ENCODE peak calls at places on chromosomes 4 and X, in six cellular contexts. X, B, Y, F, Q and W are unnamed samples.

GRCh38 chr4:55612341-55612740 is 20.3 kb upstream of the PDCL2 start:
- DNase-seq in X (no peak), B (no peak), Y (no peak), F (no peak), Q (no peak), W (no peak)

GRCh38 chr4:3522326-3522640 is 9.9 kb downstream of the LRPAP1 start:
- DNase-seq in X (no peak), B (no peak), Y (no peak), F (no peak), Q (no peak), W (no peak)

GRCh38 chr4:147994491-147995385 is 262.9 kb downstream of the ARHGAP10 start:
- DNase-seq in X (peak; percentile 58), B (no peak), Y (no peak), F (peak; percentile 46), Q (no peak), W (no peak)

GRCh38 chr4:1205641-1206298 is 33.4 kb upstream of the SPON2 start:
- DNase-seq in X (no peak), B (no peak), Y (no peak), F (no peak), Q (no peak), W (no peak)

GRCh38 chr4:76998251-76998901 is 48.8 kb downstream of the SEPTIN11 start:
- DNase-seq in X (peak; percentile 74), B (peak; percentile 52), Y (no peak), F (peak; percentile 70), Q (no peak), W (no peak)

GRCh38 chr4:112700679-112701078 is 63.7 kb downstream of the LARP7 start:
- DNase-seq in X (no peak), B (no peak), Y (no peak), F (no peak), Q (no peak), W (no peak)

GRCh38 chrX:105646592-105647372 is 175.6 kb upstream of the NRK start:
- DNase-seq in X (no peak), B (no peak), Y (no peak), F (no peak), Q (no peak), W (no peak)

GRCh38 chr4:5780831-5781480 is 70.0 kb downstream of the EVC start:
- DNase-seq in X (peak; percentile 27), B (peak; percentile 45), Y (peak; percentile 77), F (peak; percentile 35), Q (no peak), W (peak; percentile 80)

GRCh38 chrX:129077384-129077783 is 445.9 kb downstream of the SMARCA1 start:
- DNase-seq in X (no peak), B (no peak), Y (no peak), F (no peak), Q (no peak), W (no peak)

GRCh38 chr4:42719257-42719656 is 62.4 kb upstream of the ATP8A1 start:
- DNase-seq in X (no peak), B (no peak), Y (no peak), F (no peak), Q (no peak), W (no peak)
- TF ChIP-seq CTCF in X (no peak), B (no peak), Y (no peak), F (no peak), Q (no peak), W (no peak)

GRCh38 chr4:47837582-47838294 is at the start of gene CORIN:
- DNase-seq in X (no peak), B (no peak), Y (no peak), F (no peak), Q (no peak), W (no peak)

GRCh38 chr4:47840291-47840690 is 2.4 kb upstream of the CORIN start:
- DNase-seq in X (peak; percentile 61), B (no peak), Y (no peak), F (no peak), Q (no peak), W (no peak)

GRCh38 chr4:47839259-47839658 is 1.4 kb upstream of the CORIN start:
- DNase-seq in X (peak; percentile 78), B (peak; percentile 93), Y (no peak), F (peak; percentile 35), Q (no peak), W (no peak)

GRCh38 chr4:47836655-47837581 is 949 bp downstream of the CORIN start:
- DNase-seq in X (peak; percentile 90), B (peak; percentile 80), Y (peak; percentile 46), F (peak; percentile 83), Q (peak; percentile 88), W (no peak)

DNA sequence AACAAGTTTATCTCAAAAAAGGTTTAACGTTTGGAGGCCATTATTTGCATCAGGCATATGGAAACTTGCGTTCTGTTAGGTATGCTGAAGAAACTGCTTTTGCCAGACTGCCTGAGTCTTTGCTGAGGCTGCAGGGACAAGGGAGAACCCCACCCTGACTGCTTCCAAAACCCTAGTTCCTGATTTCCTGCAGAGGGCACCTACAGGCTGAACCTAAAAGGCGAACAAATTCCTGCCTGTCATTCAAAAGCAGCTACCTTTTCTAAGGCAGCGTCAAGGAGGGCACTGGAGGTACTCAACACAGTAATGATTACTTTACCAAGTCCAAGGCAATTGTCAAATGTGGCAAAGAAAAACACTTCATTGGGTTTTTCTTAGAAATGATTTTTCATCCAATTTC is 578 bp upstream of the CORIN start:
- DNase-seq in X (no peak), B (no peak), Y (no peak), F (no peak), Q (no peak), W (no peak)
- H3K4me3 ChIP-seq in X (no peak overlapping the region), B (no peak overlapping the region), Y (no peak overlapping the region), F (peak overlapping the region; percentile 82), Q (no peak overlapping the region), W (no peak overlapping the region)

GRCh38 chr4:125423124-125423523 is 108.4 kb downstream of the FAT4 start:
- DNase-seq in X (no peak), B (no peak), Y (no peak), F (no peak), Q (no peak), W (no peak)
- TF ChIP-seq CTCF in X (no peak), B (no peak), Y (no peak), F (no peak), Q (no peak), W (no peak)

DNA sequence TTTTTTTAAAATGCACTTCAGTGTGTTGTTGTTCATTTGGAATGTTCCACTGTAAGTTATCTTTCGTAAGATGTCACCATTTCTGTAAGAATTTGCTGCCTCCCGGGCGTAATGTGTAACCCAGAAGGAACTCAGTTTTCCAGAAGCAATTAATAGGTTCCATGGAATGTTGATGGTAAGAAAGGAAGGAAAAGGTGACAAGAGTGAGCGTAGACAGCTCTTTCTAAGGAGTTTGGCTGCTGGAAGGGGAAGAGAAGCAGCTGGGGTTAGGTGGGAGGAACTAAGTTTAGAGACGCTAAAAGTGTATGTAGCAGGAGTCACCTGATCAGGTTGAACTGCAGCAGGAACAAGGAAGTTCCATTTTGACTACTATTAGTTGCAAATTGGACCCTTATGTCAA is 35.9 kb downstream of the PNMA5 start:
- DNase-seq in X (no peak), B (no peak), Y (no peak), F (peak; percentile 9), Q (no peak), W (no peak)
- H3K4me3 ChIP-seq in X (no peak overlapping the region), B (peak overlapping the region; percentile 34), Y (peak overlapping the region; percentile 35), F (no peak overlapping the region), Q (no peak overlapping the region), W (no peak overlapping the region)

GRCh38 chrX:12702509-12703091 is 88.6 kb upstream of the PRPS2 start:
- DNase-seq in X (peak; percentile 2), B (peak; percentile 3), Y (no peak), F (peak; percentile 14), Q (peak; percentile 14), W (no peak)
- TF ChIP-seq CTCF in X (peak; percentile 28), B (peak; percentile 38), Y (peak; percentile 25), F (peak; percentile 41), Q (peak; percentile 54), W (no peak)

GRCh38 chrX:38864165-38864564 is 62.9 kb downstream of the MID1IP1 start:
- DNase-seq in X (peak; percentile 41), B (no peak), Y (no peak), F (peak; percentile 68), Q (no peak), W (no peak)
- H3K4me3 ChIP-seq in X (no peak overlapping the region), B (no peak overlapping the region), Y (no peak overlapping the region), F (no peak overlapping the region), Q (no peak overlapping the region), W (no peak overlapping the region)

DNA sequence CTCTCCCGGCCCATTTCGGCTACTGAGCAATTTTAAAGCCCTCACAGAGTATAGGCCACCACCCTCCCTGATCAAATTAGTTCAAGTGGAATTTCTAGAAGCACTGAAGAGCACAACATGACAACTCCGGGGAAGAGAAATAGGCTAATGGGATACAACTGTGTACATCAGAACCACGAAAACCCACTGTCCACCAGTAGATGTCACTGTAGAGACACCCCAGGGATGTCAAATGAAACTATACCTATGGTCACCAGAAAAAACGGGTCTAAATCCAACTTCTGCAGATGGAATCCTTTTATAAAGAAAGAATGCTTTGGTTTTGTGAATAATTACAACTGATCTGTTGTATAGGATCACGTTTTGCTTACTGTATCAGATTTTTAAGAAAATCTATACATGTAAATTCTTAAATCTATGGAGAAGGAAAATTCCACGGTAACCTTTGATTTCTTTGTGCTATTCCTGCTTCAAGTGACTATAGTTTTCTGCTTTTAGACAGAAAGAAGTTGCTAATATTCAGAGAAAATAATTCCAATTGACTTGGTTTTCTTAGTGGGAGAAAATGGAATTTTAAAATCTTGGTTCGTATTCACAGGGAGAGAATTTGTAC is 29.5 kb upstream of the MAP3K15 start:
- DNase-seq in X (peak; percentile 77), B (peak; percentile 69), Y (peak; percentile 43), F (peak; percentile 70), Q (peak; percentile 76), W (no peak)
- TF ChIP-seq CTCF in X (peak; percentile 71), B (peak; percentile 93), Y (peak; percentile 62), F (peak; percentile 64), Q (peak; percentile 94), W (peak; percentile 48)